ENCODE peak calls at places on chromosomes 2 and 18, in four cellular contexts. One of them, this sample, is unnamed.

GRCh38 chr18:25494888-25495287 is 142.9 kb upstream of the ZNF521 start:
- DNase-seq in effector CD8-positive, alpha-beta T cell: no peak
- DNase-seq in germinal center: no peak
- DNase-seq in posterior cingulate gyrus: no peak
- DNase-seq in this sample: no peak

GRCh38 chr2:233209978-233210680 is 41.3 kb upstream of the ATG16L1 start:
- DNase-seq in effector CD8-positive, alpha-beta T cell: no peak
- DNase-seq in germinal center: no peak
- DNase-seq in posterior cingulate gyrus: no peak
- DNase-seq in this sample: no peak

GRCh38 chr18:48408727-48409590 is at the start of gene ZBTB7C:
- DNase-seq in effector CD8-positive, alpha-beta T cell: no peak
- DNase-seq in germinal center: peak; percentile 20
- DNase-seq in posterior cingulate gyrus: no peak
- DNase-seq in this sample: no peak

GRCh38 chr2:66428986-66429612 is 5.8 kb upstream of the MEIS1 start:
- DNase-seq in effector CD8-positive, alpha-beta T cell: no peak
- DNase-seq in germinal center: no peak
- DNase-seq in posterior cingulate gyrus: no peak
- DNase-seq in this sample: no peak

GRCh38 chr18:56574827-56575226 is 63.6 kb downstream of the TXNL1 start:
- DNase-seq in effector CD8-positive, alpha-beta T cell: no peak
- DNase-seq in germinal center: no peak
- DNase-seq in posterior cingulate gyrus: no peak
- DNase-seq in this sample: no peak

GRCh38 chr2:69185807-69186206 is 172.8 kb downstream of the ANTXR1 start:
- DNase-seq in effector CD8-positive, alpha-beta T cell: no peak
- DNase-seq in germinal center: no peak
- DNase-seq in posterior cingulate gyrus: no peak
- DNase-seq in this sample: no peak

GRCh38 chr2:9744256-9745004 is 98.8 kb upstream of the TAF1B start:
- DNase-seq in effector CD8-positive, alpha-beta T cell: no peak
- DNase-seq in germinal center: no peak
- DNase-seq in posterior cingulate gyrus: no peak
- DNase-seq in this sample: no peak

GRCh38 chr2:126766295-126766694 is 110.3 kb downstream of the GYPC start:
- DNase-seq in effector CD8-positive, alpha-beta T cell: no peak
- DNase-seq in germinal center: no peak
- DNase-seq in posterior cingulate gyrus: no peak
- DNase-seq in this sample: no peak

GRCh38 chr2:220452561-220452960 is 825.1 kb downstream of the SLC4A3 start:
- DNase-seq in effector CD8-positive, alpha-beta T cell: no peak
- DNase-seq in germinal center: no peak
- DNase-seq in posterior cingulate gyrus: no peak
- DNase-seq in this sample: no peak

GRCh38 chr18:73645175-73645715 is 502.4 kb downstream of the FBXO15 start:
- DNase-seq in effector CD8-positive, alpha-beta T cell: no peak
- DNase-seq in germinal center: no peak
- DNase-seq in posterior cingulate gyrus: no peak
- DNase-seq in this sample: no peak

GRCh38 chr2:223513771-223514455 is 88.2 kb downstream of the SCG2 start:
- DNase-seq in effector CD8-positive, alpha-beta T cell: no peak
- DNase-seq in germinal center: no peak
- DNase-seq in posterior cingulate gyrus: no peak
- DNase-seq in this sample: no peak

GRCh38 chr18:59617468-59617932 is 79.7 kb downstream of the CCBE1 start:
- DNase-seq in effector CD8-positive, alpha-beta T cell: no peak
- DNase-seq in germinal center: no peak
- DNase-seq in posterior cingulate gyrus: no peak
- DNase-seq in this sample: no peak

GRCh38 chr2:118847447-118848172 is at the start of gene EN1:
- DNase-seq in effector CD8-positive, alpha-beta T cell: no peak
- DNase-seq in germinal center: no peak
- DNase-seq in posterior cingulate gyrus: no peak
- DNase-seq in this sample: no peak

GRCh38 chr2:66899109-66899508 is 464.2 kb downstream of the MEIS1 start:
- DNase-seq in effector CD8-positive, alpha-beta T cell: no peak
- DNase-seq in germinal center: no peak
- DNase-seq in posterior cingulate gyrus: no peak
- DNase-seq in this sample: no peak

GRCh38 chr2:200278694-200279316 is 27.7 kb upstream of the SPATS2L start:
- DNase-seq in effector CD8-positive, alpha-beta T cell: no peak
- DNase-seq in germinal center: no peak
- DNase-seq in posterior cingulate gyrus: no peak
- DNase-seq in this sample: no peak

GRCh38 chr2:125643128-125643527 is 1012.8 kb upstream of the GYPC start:
- DNase-seq in effector CD8-positive, alpha-beta T cell: no peak
- DNase-seq in germinal center: no peak
- DNase-seq in posterior cingulate gyrus: no peak
- DNase-seq in this sample: no peak

This sample was measured in NCI-H524 treated with DMSO at 0.1 percent for 48 hours.